ENCODE peak calls at places on chromosomes 2 and 18, in eight cellular contexts. D is stromal cell of bone marrow; H is NCI-H2227 treated with DMSO at 0.1 percent for 48 hours; A is NCI-H510A treated with DMSO at 0.1 percent for 48 hours; G is activated CD4-positive, alpha-beta T cell treated with anti-CD3 and anti-CD28 coated beads for 48 hours; R is choroid plexus epithelial cell; M is natural killer cell treated with Interleukin-12 subunit alpha and Interleukin-12 subunit beta and Interleukin-15 and Interleukin-18, amount 100 ng/mL, for 72 hours; U is T-helper 9 cell. T is an unnamed sample.

GRCh38 chr2:120684691-120685402 is 50.8 kb upstream of the GLI2 start:
- DNase-seq in D (peak; percentile 51), G (no peak), H (no peak), R (no peak), U (no peak), A (no peak), M (no peak), T (no peak)

GRCh38 chr2:133266075-133266925 is 302.0 kb downstream of the NCKAP5 start:
- DNase-seq in A (peak; percentile 27), R (no peak), G (no peak), M (no peak), D (no peak), U (no peak), H (no peak), T (no peak)

GRCh38 chr2:239482801-239483712 is 82.2 kb upstream of the HDAC4 start:
- DNase-seq in A (no peak), D (no peak), R (no peak), H (no peak), M (no peak), U (no peak), G (no peak), T (no peak)

GRCh38 chr2:68813596-68813995 is 57.6 kb downstream of the BMP10 start:
- DNase-seq in H (no peak), A (no peak), G (no peak), U (no peak), D (no peak), R (no peak), M (no peak), T (no peak)

GRCh38 chr2:97733341-97734035 is 20.1 kb downstream of the ZAP70 start:
- DNase-seq in U (no peak), R (no peak), D (no peak), A (no peak), M (no peak), G (no peak), H (no peak), T (no peak)

GRCh38 chr2:96248624-96249023 is 17.2 kb downstream of the TMEM127 start:
- DNase-seq in R (no peak), G (no peak), H (no peak), D (no peak), U (no peak), M (no peak), A (no peak), T (no peak)

GRCh38 chr2:102050854-102051391 is 59.2 kb downstream of the IL1R2 start:
- DNase-seq in M (no peak), A (no peak), H (no peak), D (peak; percentile 84), G (no peak), R (peak; percentile 92), U (no peak), T (peak; percentile 3)

GRCh38 chr2:209473930-209474419 is 50.1 kb downstream of the MAP2 start:
- DNase-seq in H (peak; percentile 36), R (peak; percentile 99), U (no peak), A (peak; percentile 50), M (no peak), G (no peak), D (peak; percentile 86), T (no peak)

GRCh38 chr18:33606621-33607020 is 28.6 kb downstream of the ASXL3 start:
- DNase-seq in U (no peak), R (no peak), M (no peak), D (no peak), G (no peak), A (no peak), H (no peak), T (no peak)

GRCh38 chr2:183195998-183196409 is 71.8 kb downstream of the NUP35 start:
- DNase-seq in H (no peak), M (no peak), R (no peak), G (no peak), D (no peak), A (no peak), U (no peak), T (no peak)

GRCh38 chr2:116719841-116720240 is 1094.7 kb upstream of the DDX18 start:
- DNase-seq in A (peak; percentile 86), M (no peak), D (no peak), U (no peak), G (no peak), H (no peak), R (peak; percentile 3), T (no peak)

GRCh38 chr2:65367517-65367916 is 64.9 kb downstream of the SPRED2 start:
- DNase-seq in M (no peak), G (no peak), D (peak; percentile 93), A (no peak), R (peak; percentile 98), U (no peak), H (no peak), T (no peak)

GRCh38 chr2:29218071-29218470 is 102.9 kb downstream of the CLIP4 start:
- DNase-seq in U (no peak), R (no peak), A (no peak), D (no peak), H (no peak), G (no peak), M (no peak), T (no peak)

GRCh38 chr2:101533611-101534601 is 59.0 kb upstream of the RFX8 start:
- DNase-seq in U (no peak), D (no peak), G (no peak), H (no peak), M (no peak), A (no peak), R (no peak), T (peak; percentile 89)

GRCh38 chr2:95530734-95531133 is 46.2 kb upstream of the TRIM43B start:
- DNase-seq in M (no peak), R (peak; percentile 55), A (no peak), U (no peak), H (no peak), D (no peak), G (peak; percentile 71), T (no peak)

GRCh38 chr2:207256026-207256425 is 90.3 kb upstream of the KLF7 start:
- DNase-seq in A (no peak), R (no peak), H (no peak), U (no peak), M (no peak), G (no peak), D (no peak), T (peak; percentile 11)

GRCh38 chr2:241309684-241310117 is 5.8 kb downstream of the HDLBP start:
- DNase-seq in U (peak; percentile 43), A (no peak), M (peak; percentile 71), G (peak; percentile 76), D (no peak), H (no peak), R (peak; percentile 54), T (no peak)

GRCh38 chr18:44945847-44946490 is 265.3 kb downstream of the SETBP1 start:
- DNase-seq in D (no peak), H (peak; percentile 73), G (no peak), R (no peak), U (no peak), A (no peak), M (no peak), T (no peak)

GRCh38 chr2:11688222-11689069 is 18.5 kb upstream of the NTSR2 start:
- DNase-seq in G (peak; percentile 90), A (peak; percentile 80), H (peak; percentile 56), R (peak; percentile 84), D (peak; percentile 49), M (peak; percentile 74), U (peak; percentile 78), T (no peak)

GRCh38 chr2:174796319-174796771 is 32.1 kb upstream of the CHRNA1 start:
- DNase-seq in U (no peak), H (no peak), G (no peak), D (no peak), R (no peak), M (no peak), A (no peak), T (no peak)

GRCh38 chr18:45920367-45920766 is 46.8 kb downstream of the EPG5 start:
- DNase-seq in U (no peak), M (no peak), D (peak; percentile 63), R (peak; percentile 72), G (no peak), H (no peak), A (peak; percentile 14), T (no peak)

GRCh38 chr2:126761256-126761980 is 105.5 kb downstream of the GYPC start:
- DNase-seq in D (no peak), R (no peak), A (no peak), H (no peak), U (no peak), M (no peak), G (no peak), T (no peak)

GRCh38 chr2:40543381-40543780 is 91.5 kb upstream of the SLC8A1 start:
- DNase-seq in R (no peak), U (no peak), M (no peak), A (no peak), H (no peak), G (no peak), D (no peak), T (no peak)

GRCh38 chr2:1584051-1584531 is 160.2 kb downstream of the PXDN start:
- DNase-seq in G (no peak), M (no peak), A (no peak), R (no peak), U (no peak), H (no peak), D (no peak), T (no peak)

GRCh38 chr18:35438480-35439234 is 59.1 kb downstream of the INO80C start:
- DNase-seq in G (no peak), U (no peak), M (no peak), H (no peak), R (peak; percentile 35), D (no peak), A (no peak), T (no peak)

GRCh38 chr2:1742300-1742679 is 2.0 kb downstream of the PXDN start:
- DNase-seq in D (no peak), R (peak; percentile 43), G (no peak), U (no peak), H (no peak), M (no peak), A (no peak), T (no peak)

GRCh38 chr18:13760047-13760446 is 33.6 kb downstream of the RNMT start:
- DNase-seq in M (no peak), H (no peak), R (no peak), A (no peak), G (no peak), D (no peak), U (no peak), T (no peak)

GRCh38 chr18:8952796-8953760 is 149.4 kb upstream of the NDUFV2 start:
- DNase-seq in A (no peak), D (peak; percentile 79), U (no peak), M (no peak), G (no peak), R (peak; percentile 94), H (no peak), T (no peak)

GRCh38 chr2:11437602-11438001 is 28.4 kb downstream of the E2F6 start:
- DNase-seq in M (no peak), A (no peak), G (no peak), D (no peak), H (no peak), R (no peak), U (no peak), T (no peak)

GRCh38 chr18:35436076-35436649 is 59.0 kb upstream of the ZNF396 start:
- DNase-seq in U (no peak), H (no peak), A (no peak), R (peak; percentile 71), G (no peak), M (no peak), D (peak; percentile 81), T (no peak)

T was measured in caudate nucleus.